ENCODE peak calls at places on chromosomes 16 and 17, in six cellular contexts. J is NCI-H510A treated with DMSO at 0.1 percent for 48 hours; X is neural progenitor cell; C is stimulated activated naive B cell treated with anti-CD40 and anti-IgM and Interleukin-4, amounts not matched to agents 10 μg/mL and 1 μg/mL and 100 μg/mL, for 72 hours; N is iPS DF 19.7; S is astrocyte of the cerebellum. Z is an unnamed sample.
A peak's percentile ranks its signal among the peaks of the same experiment; 100 is the strongest.

GRCh38 chr17:80660527-80661198 is 116.0 kb downstream of the RPTOR start:
- DNase-seq in J (no peak), N (no peak), X (no peak), S (no peak), C (no peak), Z (no peak)

GRCh38 chr17:77140878-77141767 is at the start of gene SEC14L1:
- DNase-seq in S (no peak), X (peak; percentile 79), C (peak; percentile 44), J (no peak), N (no peak), Z (no peak)

GRCh38 chr16:67393790-67394270 is 532 bp upstream of the TPPP3 start:
- DNase-seq in C (no peak), S (no peak), J (no peak), N (no peak), X (no peak), Z (no peak)

GRCh38 chr17:44637066-44637465 is 19.2 kb upstream of the MEIOC start:
- DNase-seq in J (no peak), N (no peak), C (no peak), S (peak; percentile 36), X (no peak), Z (no peak)

GRCh38 chr17:47978324-47978723 is 7.4 kb downstream of the CDK5RAP3 start:
- DNase-seq in C (peak; percentile 20), S (no peak), N (no peak), J (peak; percentile 84), X (peak; percentile 91), Z (no peak)

GRCh38 chr16:10242916-10243315 is 60.7 kb upstream of the GRIN2A start:
- DNase-seq in X (no peak), N (no peak), S (no peak), C (no peak), J (no peak), Z (no peak)

GRCh38 chr16:89536371-89536770 is 24.1 kb upstream of the RPL13 start:
- DNase-seq in J (no peak), X (no peak), N (no peak), S (no peak), C (no peak), Z (no peak)

GRCh38 chr17:20223808-20224328 is 214.7 kb downstream of the SPECC1 start:
- DNase-seq in N (no peak), S (no peak), X (no peak), C (no peak), J (peak; percentile 11), Z (no peak)

GRCh38 chr16:31099860-31100638 is 5.5 kb upstream of the VKORC1 start:
- DNase-seq in S (no peak), N (no peak), X (no peak), J (no peak), C (no peak), Z (peak; percentile 67)

GRCh38 chr16:82835487-82836160 is 208.9 kb downstream of the CDH13 start:
- DNase-seq in J (no peak), N (no peak), C (no peak), X (no peak), S (no peak), Z (no peak)

GRCh38 chr16:69744363-69745231 is 10.1 kb downstream of the NOB1 start:
- DNase-seq in S (no peak), J (no peak), N (no peak), C (no peak), X (no peak), Z (no peak)